ENCODE peak calls at places on chromosomes 1 and 21, in six cellular contexts. C is RWPE1, H is endodermal cell, N is GM12864, I is mesothelial cell of epicardium, Q is ovary. L is an unnamed sample.

GRCh38 chr1:117565745-117566455 is 39.9 kb upstream of the TENT5C start:
- DNase-seq in I (peak), N (no peak), Q (no peak), C (no peak), H (no peak), L (peak)

GRCh38 chr1:248065604-248066003 is 19.0 kb downstream of the OR2L3 start:
- DNase-seq in I (no peak), Q (no peak), H (no peak), N (no peak), C (no peak), L (no peak)

GRCh38 chr21:42158846-42159245 is 60.1 kb upstream of the ABCG1 start:
- DNase-seq in H (peak), C (no peak), I (peak), Q (peak), N (no peak), L (peak)

GRCh38 chr1:99685516-99686180 is 39.7 kb downstream of the PALMD start:
- DNase-seq in C (peak), H (peak), I (no peak), Q (peak), N (peak), L (no peak)

GRCh38 chr1:193754732-193755427 is 568.5 kb upstream of the B3GALT2 start:
- DNase-seq in N (no peak), I (no peak), C (no peak), H (no peak), Q (no peak), L (no peak)

GRCh38 chr1:78171736-78172590 is 126.2 kb downstream of the GIPC2 start:
- DNase-seq in Q (no peak), C (peak), I (no peak), H (no peak), N (no peak), L (no peak)

GRCh38 chr1:182357913-182358312 is 33.7 kb downstream of the GLUL start:
- DNase-seq in C (no peak), Q (no peak), I (no peak), N (no peak), H (no peak), L (no peak)

GRCh38 chr1:222792744-222793143 is 22.1 kb upstream of the DISP1 start:
- DNase-seq in N (no peak), C (peak), Q (no peak), H (no peak), I (no peak), L (no peak)

GRCh38 chr1:32623775-32624174 is 26.6 kb downstream of the ZBTB8OS start:
- DNase-seq in I (no peak), Q (no peak), C (no peak), N (no peak), H (no peak), L (no peak)

GRCh38 chr1:4796999-4797375 is 142.6 kb downstream of the AJAP1 start:
- DNase-seq in Q (peak), C (no peak), I (no peak), N (no peak), H (no peak), L (no peak)

GRCh38 chr1:13967707-13968106 is 267.7 kb downstream of the PRDM2 start:
- DNase-seq in C (no peak), H (no peak), Q (no peak), N (no peak), I (no peak), L (no peak)

GRCh38 chr1:28306550-28306949 is 22.3 kb upstream of the MED18 start:
- DNase-seq in Q (no peak), I (no peak), N (no peak), C (no peak), H (no peak), L (no peak)

GRCh38 chr21:45599146-45599581 is 44.4 kb upstream of the PCBP3 start:
- DNase-seq in I (no peak), N (no peak), C (no peak), Q (peak), H (no peak), L (no peak)

GRCh38 chr1:212470059-212470458 is 37.3 kb downstream of the NENF start:
- DNase-seq in Q (peak), C (peak), H (no peak), N (no peak), I (no peak), L (no peak)

GRCh38 chr1:162666006-162666645 is 33.9 kb downstream of the DDR2 start:
- DNase-seq in Q (no peak), I (no peak), N (no peak), C (no peak), H (no peak), L (no peak)

GRCh38 chr1:218558411-218558810 is 213.3 kb downstream of the TGFB2 start:
- DNase-seq in N (no peak), I (no peak), Q (no peak), C (no peak), H (no peak), L (no peak)

GRCh38 chr21:44437696-44438431 is 17.4 kb upstream of the LRRC3 start:
- DNase-seq in Q (no peak), I (no peak), H (peak), N (no peak), C (no peak), L (no peak)

GRCh38 chr1:66930823-66931174 is 6.0 kb downstream of the MIER1 start:
- DNase-seq in N (no peak), H (no peak), Q (no peak), C (no peak), I (no peak), L (no peak)

GRCh38 chr1:212557739-212558664 is 50.6 kb upstream of the ATF3 start:
- DNase-seq in H (peak), N (no peak), I (peak), Q (peak), C (peak), L (no peak)

GRCh38 chr1:64598100-64598571 is 128.2 kb downstream of the CACHD1 start:
- DNase-seq in C (peak), H (peak), I (no peak), N (no peak), Q (no peak), L (no peak)

GRCh38 chr21:43717166-43717853 is 1.6 kb upstream of the PDXK start:
- DNase-seq in I (no peak), H (no peak), C (no peak), Q (no peak), N (no peak), L (no peak)

GRCh38 chr1:201076036-201076435 is 36.2 kb downstream of the CACNA1S start:
- DNase-seq in N (no peak), H (no peak), Q (no peak), C (no peak), I (no peak), L (no peak)

GRCh38 chr1:232553809-232554208 is 76.1 kb downstream of the SIPA1L2 start:
- DNase-seq in Q (no peak), H (peak), N (no peak), I (no peak), C (no peak), L (no peak)

GRCh38 chr1:94048413-94049164 is 72.4 kb downstream of the ABCA4 start:
- DNase-seq in I (no peak), C (no peak), H (peak), Q (no peak), N (no peak), L (no peak)

GRCh38 chr1:32703479-32704291 is 1.1 kb upstream of the SYNC start:
- DNase-seq in N (no peak), Q (peak), C (peak), H (peak), I (peak), L (no peak)

GRCh38 chr1:67746299-67746698 is 61.3 kb downstream of the GADD45A start:
- DNase-seq in Q (peak), H (peak), C (no peak), N (no peak), I (no peak), L (no peak)

GRCh38 chr1:235079443-235079967 is 49.1 kb downstream of the TOMM20 start:
- DNase-seq in Q (peak), I (no peak), N (no peak), H (peak), C (peak), L (no peak)

GRCh38 chr1:42759114-42759513 is 7.7 kb downstream of the P3H1 start:
- DNase-seq in Q (no peak), I (no peak), H (peak), C (no peak), N (no peak), L (no peak)

GRCh38 chr1:100354971-100355394 is 2.7 kb downstream of the CDC14A start:
- DNase-seq in N (no peak), I (peak), Q (no peak), C (peak), H (no peak), L (no peak)

GRCh38 chr1:156502396-156502748 is 1.8 kb upstream of the MEF2D start:
- DNase-seq in I (no peak), Q (no peak), C (no peak), H (no peak), N (no peak), L (no peak)

GRCh38 chr1:56866656-56867055 is 12.1 kb downstream of the C8A start:
- DNase-seq in Q (no peak), C (no peak), I (no peak), N (no peak), H (no peak), L (no peak)

GRCh38 chr1:210739627-210740026 is 394.3 kb downstream of the KCNH1 start:
- DNase-seq in Q (no peak), N (no peak), H (peak), I (no peak), C (no peak), L (no peak)

GRCh38 chr1:210747112-210747511 is 386.8 kb downstream of the KCNH1 start:
- DNase-seq in H (no peak), C (no peak), Q (no peak), I (no peak), N (no peak), L (no peak)

GRCh38 chr1:210746024-210746423 is 387.9 kb downstream of the KCNH1 start:
- DNase-seq in N (no peak), I (no peak), Q (no peak), C (no peak), H (no peak), L (no peak)

GRCh38 chr1:210741564-210741963 is 392.4 kb downstream of the KCNH1 start:
- DNase-seq in C (no peak), I (no peak), N (no peak), Q (no peak), H (no peak), L (no peak)

DNA sequence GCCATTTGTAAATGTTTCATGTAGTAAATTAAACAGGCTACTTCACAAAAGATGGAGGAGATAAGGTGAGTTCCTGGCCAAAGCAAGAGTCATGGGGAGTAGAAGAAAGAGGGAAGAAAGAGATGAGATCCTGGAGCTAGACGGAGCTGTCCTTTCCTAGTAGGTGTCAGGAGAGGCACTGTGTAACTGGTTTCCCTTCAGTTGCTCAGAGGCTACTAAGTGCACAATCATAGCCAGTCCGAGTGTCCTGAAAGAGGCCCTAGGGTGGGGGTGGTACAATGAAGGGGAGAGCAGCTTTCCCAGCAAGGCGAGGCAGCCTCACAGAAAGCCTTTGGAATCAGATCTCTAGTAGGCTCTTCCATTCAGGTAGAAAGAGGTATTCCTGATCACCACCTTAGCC is 390.9 kb downstream of the KCNH1 start:
- DNase-seq in H (no peak), Q (no peak), I (no peak), C (no peak), N (no peak), L (no peak)
- TF ChIP-seq CTCF in H (peak), Q (no peak), I (no peak), C (no peak), N (no peak), L (no peak)

GRCh38 chr1:185044981-185045792 is at the start of gene RNF2:
- DNase-seq in Q (peak), H (peak), I (peak), C (peak), N (peak), L (peak)
- TF ChIP-seq CTCF in Q (no peak), H (no peak), I (no peak), C (no peak), N (no peak), L (no peak)

GRCh38 chr1:165395522-165396300 is 39.2 kb upstream of the LMX1A start:
- DNase-seq in Q (no peak), C (no peak), N (no peak), I (no peak), H (no peak), L (no peak)

GRCh38 chr1:165389609-165390008 is 33.1 kb upstream of the LMX1A start:
- DNase-seq in N (no peak), H (no peak), C (no peak), Q (no peak), I (no peak), L (no peak)

GRCh38 chr1:165397945-165398344 is 41.4 kb upstream of the LMX1A start:
- DNase-seq in H (peak), N (no peak), C (no peak), I (no peak), Q (peak), L (no peak)

GRCh38 chr1:165387956-165388355 is 31.4 kb upstream of the LMX1A start:
- DNase-seq in C (no peak), I (no peak), Q (no peak), H (no peak), N (no peak), L (no peak)

DNA sequence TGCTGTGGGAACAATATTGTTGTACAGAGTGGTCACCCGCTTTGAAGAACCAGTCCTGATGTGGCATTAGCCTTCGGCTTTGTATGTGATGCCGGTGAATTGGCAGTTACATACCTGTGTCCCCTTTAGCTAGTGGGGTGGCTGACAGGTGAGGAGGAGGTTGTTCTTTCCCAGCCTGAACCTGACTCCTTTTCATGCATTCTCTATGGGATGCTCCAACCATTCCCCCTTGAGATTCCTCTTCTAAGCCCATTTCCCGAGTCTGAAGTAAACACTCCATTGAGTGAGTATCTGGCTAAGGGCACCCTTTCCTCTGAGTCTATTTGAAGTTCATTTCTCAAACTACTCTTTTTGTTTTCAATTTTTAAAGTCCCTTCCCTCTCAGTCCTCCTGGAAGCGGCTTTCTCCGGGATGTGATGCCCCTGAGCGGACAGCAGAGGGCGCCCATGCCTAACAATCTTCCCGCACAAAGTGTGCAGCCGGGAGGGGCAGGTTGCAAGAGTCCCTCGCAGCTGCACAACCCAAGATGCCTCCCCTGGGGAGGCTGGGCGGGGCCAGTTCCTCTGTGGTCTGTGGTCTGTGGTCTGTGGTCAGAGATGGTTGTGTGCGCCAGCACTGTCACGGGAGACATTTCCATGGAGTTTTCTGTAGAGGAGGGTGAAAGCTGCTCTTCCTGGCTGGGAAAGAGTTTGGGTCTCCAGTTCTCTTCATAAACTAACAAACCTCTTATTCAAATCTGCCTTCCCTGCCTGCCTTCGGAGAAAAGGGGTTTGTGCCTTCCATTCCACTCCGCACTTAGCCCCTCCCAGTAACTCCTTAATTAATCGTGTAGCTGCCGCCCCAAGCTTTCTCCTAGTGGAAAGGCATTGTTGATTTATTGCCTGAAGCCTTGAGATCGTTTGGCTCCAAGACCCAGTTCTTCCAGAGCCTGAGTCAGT is 36.4 kb upstream of the LMX1A start:
- DNase-seq in Q (peak), I (peak), C (peak), H (peak), N (peak), L (peak)
- TF ChIP-seq CTCF in Q (peak), I (peak), C (peak), H (peak), N (peak), L (peak)

GRCh38 chr21:36615274-36615964 is 83.5 kb upstream of the SIM2 start:
- DNase-seq in Q (no peak), I (no peak), C (no peak), N (no peak), H (peak), L (no peak)
- TF ChIP-seq CTCF in Q (no peak), I (no peak), C (no peak), N (no peak), H (peak), L (no peak)

DNA sequence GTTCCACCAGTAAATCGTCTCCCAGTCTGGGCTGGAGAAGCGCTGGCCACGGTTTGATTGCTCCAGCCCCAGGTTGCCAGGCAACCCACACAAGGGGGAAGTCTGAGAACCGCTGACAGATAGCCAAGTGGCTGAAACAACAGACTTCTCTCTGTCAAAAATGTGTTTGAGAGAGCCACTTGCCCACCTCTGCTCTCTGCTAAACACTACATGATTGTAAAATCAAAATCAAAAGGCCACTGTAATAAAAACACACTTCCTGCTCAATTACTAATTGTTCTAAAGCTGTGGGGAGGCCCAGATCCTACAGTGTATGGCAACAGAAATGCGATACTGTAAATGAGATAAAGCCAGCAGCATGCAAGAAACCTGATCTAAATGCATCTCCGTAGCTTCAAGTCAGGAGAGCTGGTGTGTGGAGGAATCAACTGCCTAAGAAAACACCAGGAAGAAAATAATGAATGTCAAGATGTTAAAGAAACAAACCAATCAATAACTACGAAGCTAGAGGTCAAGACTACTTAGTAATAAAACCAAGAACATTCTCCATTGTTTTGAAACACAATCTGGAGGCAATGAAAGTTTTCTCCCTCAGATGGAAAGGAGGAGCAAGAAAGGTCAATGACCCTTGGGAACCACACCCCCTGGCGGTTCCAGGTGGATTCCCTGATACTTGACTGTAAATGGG is 121.2 kb downstream of the SLC45A1 start:
- DNase-seq in C (peak), Q (peak), I (peak), H (peak), N (no peak), L (no peak)
- TF ChIP-seq CTCF in C (no peak), Q (no peak), I (no peak), H (peak), N (peak), L (no peak)

GRCh38 chr1:236753554-236753953 is 41.5 kb upstream of the MTR start:
- DNase-seq in N (no peak), H (peak), C (no peak), Q (no peak), I (no peak), L (no peak)
- TF ChIP-seq CTCF in N (peak), H (peak), C (no peak), Q (no peak), I (no peak), L (no peak)

GRCh38 chr1:245798367-245798747 is 643.6 kb downstream of the KIF26B start:
- DNase-seq in I (no peak), N (no peak), Q (no peak), C (no peak), H (no peak), L (no peak)

GRCh38 chr1:245803666-245804037 is 648.9 kb downstream of the KIF26B start:
- DNase-seq in C (no peak), N (no peak), H (no peak), I (no peak), Q (no peak), L (no peak)

GRCh38 chr1:245800901-245801605 is 646.3 kb downstream of the KIF26B start:
- DNase-seq in I (no peak), H (no peak), C (no peak), N (no peak), Q (no peak), L (no peak)

GRCh38 chr1:245802941-245803665 is 648.3 kb downstream of the KIF26B start:
- DNase-seq in H (no peak), C (no peak), Q (no peak), N (no peak), I (no peak), L (no peak)

GRCh38 chr1:245797592-245798366 is 643.0 kb downstream of the KIF26B start:
- DNase-seq in Q (no peak), H (peak), I (no peak), N (no peak), C (no peak), L (no peak)
- TF ChIP-seq CTCF in Q (no peak), H (peak), I (peak), N (peak), C (no peak), L (no peak)

GRCh38 chr1:2522230-2522629 is 4.2 kb downstream of the PANK4 start:
- DNase-seq in H (no peak), Q (no peak), C (no peak), I (no peak), N (no peak), L (no peak)
- TF ChIP-seq CTCF in H (no peak), Q (no peak), C (no peak), I (no peak), N (no peak), L (no peak)

DNA sequence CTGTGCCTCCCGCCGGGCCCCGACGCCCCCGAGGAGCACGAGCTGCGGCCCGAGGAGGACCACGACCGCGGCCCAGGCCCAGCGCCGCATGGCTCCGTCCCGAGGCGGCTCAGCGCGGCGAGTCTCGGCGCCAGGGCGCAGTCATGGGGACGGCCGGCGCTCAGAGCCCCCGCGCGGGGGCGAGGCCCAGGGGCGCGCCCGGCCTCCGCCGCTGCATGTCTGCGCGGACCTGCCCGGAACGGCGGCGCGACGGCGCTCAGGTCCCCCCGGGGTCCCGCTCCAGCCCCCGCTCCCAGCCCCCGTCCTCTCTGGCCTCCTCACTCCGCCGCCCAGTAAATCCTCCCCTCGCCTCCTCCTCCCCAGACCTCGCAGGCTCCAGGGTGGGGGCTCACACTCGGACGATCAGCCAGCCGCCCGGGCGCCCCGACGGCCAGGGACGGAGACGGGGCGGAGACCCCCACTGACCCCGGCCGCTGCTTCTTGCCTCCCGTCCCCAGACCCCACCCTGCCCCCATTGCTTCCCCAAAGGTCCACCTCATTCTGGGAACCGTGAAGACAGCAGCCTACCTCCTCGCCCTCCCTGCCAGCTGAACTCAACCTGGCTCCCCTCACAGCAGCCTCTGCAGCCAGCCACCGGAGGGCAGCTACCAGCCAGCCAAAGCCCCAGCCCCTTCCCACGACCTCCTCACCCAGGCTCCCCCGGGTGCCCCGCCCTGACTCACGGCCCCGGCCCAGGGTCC is at the start of gene C1QTNF12:
- DNase-seq in H (peak), Q (no peak), N (no peak), I (no peak), C (no peak), L (no peak)
- TF ChIP-seq CTCF in H (peak), Q (no peak), N (no peak), I (no peak), C (no peak), L (no peak)

GRCh38 chr1:40039245-40039756 is 1.2 kb upstream of the CAP1 start:
- DNase-seq in C (no peak), I (no peak), Q (no peak), N (peak), H (no peak), L (no peak)
- TF ChIP-seq CTCF in C (no peak), I (no peak), Q (no peak), N (no peak), H (peak), L (no peak)

L was measured in natural killer cell.